ENCODE peak calls at places on chromosomes 2 and 18, in five cellular contexts. One of them, this sample, is unnamed.
A peak's percentile ranks its signal among the peaks of the same experiment; 100 is the strongest.

GRCh38 chr2:12448846-12449480 is 267.8 kb upstream of the TRIB2 start:
- DNase-seq in ovary: no peak
- DNase-seq in lower lobe of right lung: no peak
- DNase-seq in upper lobe of right lung: no peak
- DNase-seq in stomach: no peak
- DNase-seq in this sample: no peak

GRCh38 chr2:42917374-42918017 is 125.1 kb upstream of the HAAO start:
- DNase-seq in stomach: no peak
- DNase-seq in upper lobe of right lung: peak; percentile 44
- DNase-seq in lower lobe of right lung: no peak
- DNase-seq in ovary: no peak
- DNase-seq in this sample: no peak

GRCh38 chr18:10413722-10414121 is 40.7 kb upstream of the APCDD1 start:
- DNase-seq in stomach: no peak
- DNase-seq in lower lobe of right lung: no peak
- DNase-seq in upper lobe of right lung: no peak
- DNase-seq in ovary: no peak
- DNase-seq in this sample: no peak

GRCh38 chr18:59041819-59042476 is 97.7 kb upstream of the SEC11C start:
- DNase-seq in ovary: no peak
- DNase-seq in stomach: no peak
- DNase-seq in upper lobe of right lung: no peak
- DNase-seq in lower lobe of right lung: no peak
- DNase-seq in this sample: peak; percentile 94

GRCh38 chr18:40019797-40020392 is 1935.1 kb upstream of the PIK3C3 start:
- DNase-seq in ovary: no peak
- DNase-seq in lower lobe of right lung: no peak
- DNase-seq in stomach: no peak
- DNase-seq in upper lobe of right lung: no peak
- DNase-seq in this sample: no peak

GRCh38 chr2:24421668-24422067 is 61.3 kb upstream of the ITSN2 start:
- DNase-seq in upper lobe of right lung: no peak
- DNase-seq in ovary: peak; percentile 43
- DNase-seq in stomach: peak; percentile 68
- DNase-seq in lower lobe of right lung: peak; percentile 55
- DNase-seq in this sample: no peak

GRCh38 chr2:218010116-218010837 is 7.5 kb upstream of the TNS1 start:
- DNase-seq in stomach: peak; percentile 65
- DNase-seq in ovary: peak; percentile 75
- DNase-seq in upper lobe of right lung: peak; percentile 76
- DNase-seq in lower lobe of right lung: peak; percentile 58
- DNase-seq in this sample: no peak

GRCh38 chr2:46338674-46339073 is 41.5 kb downstream of the EPAS1 start:
- DNase-seq in stomach: no peak
- DNase-seq in ovary: no peak
- DNase-seq in upper lobe of right lung: no peak
- DNase-seq in lower lobe of right lung: no peak
- DNase-seq in this sample: no peak

GRCh38 chr2:59232394-59233165 is 991.5 kb upstream of the FANCL start:
- DNase-seq in upper lobe of right lung: no peak
- DNase-seq in stomach: no peak
- DNase-seq in lower lobe of right lung: no peak
- DNase-seq in ovary: no peak
- DNase-seq in this sample: no peak

GRCh38 chr2:109460553-109461324 is 153.0 kb downstream of the SEPTIN10 start:
- DNase-seq in upper lobe of right lung: peak; percentile 32
- DNase-seq in lower lobe of right lung: no peak
- DNase-seq in ovary: no peak
- DNase-seq in stomach: no peak
- DNase-seq in this sample: no peak

GRCh38 chr2:118112771-118113334 is 24.6 kb downstream of the INSIG2 start:
- DNase-seq in lower lobe of right lung: no peak
- DNase-seq in upper lobe of right lung: no peak
- DNase-seq in ovary: no peak
- DNase-seq in stomach: no peak
- DNase-seq in this sample: no peak

GRCh38 chr2:201974651-201975050 is 59.0 kb upstream of the FZD7 start:
- DNase-seq in stomach: no peak
- DNase-seq in upper lobe of right lung: no peak
- DNase-seq in lower lobe of right lung: no peak
- DNase-seq in ovary: no peak
- DNase-seq in this sample: no peak

GRCh38 chr2:729363-729762 is 52.2 kb upstream of the TMEM18 start:
- DNase-seq in ovary: no peak
- DNase-seq in lower lobe of right lung: no peak
- DNase-seq in upper lobe of right lung: no peak
- DNase-seq in stomach: no peak
- DNase-seq in this sample: no peak

GRCh38 chr2:128282246-128282975 is 36.3 kb downstream of the HS6ST1 start:
- DNase-seq in stomach: no peak
- DNase-seq in upper lobe of right lung: peak; percentile 64
- DNase-seq in ovary: no peak
- DNase-seq in lower lobe of right lung: peak; percentile 47
- DNase-seq in this sample: no peak

GRCh38 chr2:55585451-55586079 is 31.9 kb downstream of the PPP4R3B start:
- DNase-seq in ovary: no peak
- DNase-seq in lower lobe of right lung: no peak
- DNase-seq in stomach: no peak
- DNase-seq in upper lobe of right lung: no peak
- DNase-seq in this sample: no peak

GRCh38 chr18:51330148-51330547 is 132.7 kb upstream of the MEX3C start:
- DNase-seq in lower lobe of right lung: no peak
- DNase-seq in upper lobe of right lung: no peak
- DNase-seq in ovary: no peak
- DNase-seq in stomach: no peak
- DNase-seq in this sample: no peak

GRCh38 chr2:10909996-10910341 is 1.8 kb upstream of the KCNF1 start:
- DNase-seq in lower lobe of right lung: no peak
- DNase-seq in upper lobe of right lung: no peak
- DNase-seq in stomach: no peak
- DNase-seq in ovary: no peak
- DNase-seq in this sample: no peak

GRCh38 chr2:9194352-9194751 is 12.3 kb upstream of the ASAP2 start:
- DNase-seq in ovary: no peak
- DNase-seq in stomach: no peak
- DNase-seq in lower lobe of right lung: no peak
- DNase-seq in upper lobe of right lung: no peak
- DNase-seq in this sample: no peak

GRCh38 chr2:97761192-97761591 is 47.8 kb downstream of the ZAP70 start:
- DNase-seq in lower lobe of right lung: no peak
- DNase-seq in upper lobe of right lung: no peak
- DNase-seq in ovary: no peak
- DNase-seq in stomach: peak; percentile 45
- DNase-seq in this sample: no peak

GRCh38 chr2:173150087-173150486 is 74.4 kb downstream of the MAP3K20 start:
- DNase-seq in ovary: no peak
- DNase-seq in lower lobe of right lung: no peak
- DNase-seq in stomach: no peak
- DNase-seq in upper lobe of right lung: no peak
- DNase-seq in this sample: no peak

GRCh38 chr2:173151671-173152398 is 76.2 kb downstream of the MAP3K20 start:
- DNase-seq in ovary: no peak
- DNase-seq in upper lobe of right lung: no peak
- DNase-seq in lower lobe of right lung: no peak
- DNase-seq in stomach: no peak
- DNase-seq in this sample: no peak

GRCh38 chr2:173148520-173148919 is 72.9 kb downstream of the MAP3K20 start:
- DNase-seq in upper lobe of right lung: no peak
- DNase-seq in stomach: no peak
- DNase-seq in ovary: no peak
- DNase-seq in lower lobe of right lung: no peak
- DNase-seq in this sample: no peak

GRCh38 chr2:173150963-173151362 is 75.3 kb downstream of the MAP3K20 start:
- DNase-seq in ovary: no peak
- DNase-seq in stomach: no peak
- DNase-seq in upper lobe of right lung: no peak
- DNase-seq in lower lobe of right lung: no peak
- DNase-seq in this sample: no peak

GRCh38 chr2:173149491-173149890 is 73.8 kb downstream of the MAP3K20 start:
- DNase-seq in stomach: no peak
- DNase-seq in ovary: no peak
- DNase-seq in lower lobe of right lung: no peak
- DNase-seq in upper lobe of right lung: no peak
- DNase-seq in this sample: no peak
- H3K4me1 ChIP-seq in stomach: no peaks in the 10 kb centered on the region
- H3K4me1 ChIP-seq in ovary: peaks cover 5% of the 10 kb centered on the region
- H3K4me1 ChIP-seq in lower lobe of right lung: no peaks in the 10 kb centered on the region
- H3K4me1 ChIP-seq in upper lobe of right lung: peaks cover 15% of the 10 kb centered on the region
- H3K4me1 ChIP-seq in this sample: peaks cover 27% of the 10 kb centered on the region

GRCh38 chr2:237672731-237673129 is 45.3 kb downstream of the LRRFIP1 start:
- DNase-seq in lower lobe of right lung: no peak
- DNase-seq in stomach: no peak
- DNase-seq in ovary: no peak
- DNase-seq in upper lobe of right lung: no peak
- DNase-seq in this sample: no peak

GRCh38 chr2:237670641-237671040 is 43.3 kb downstream of the LRRFIP1 start:
- DNase-seq in stomach: no peak
- DNase-seq in ovary: peak; percentile 59
- DNase-seq in lower lobe of right lung: no peak
- DNase-seq in upper lobe of right lung: peak; percentile 51
- DNase-seq in this sample: no peak

GRCh38 chr2:237673130-237673921 is 45.9 kb downstream of the LRRFIP1 start:
- DNase-seq in upper lobe of right lung: peak; percentile 93
- DNase-seq in lower lobe of right lung: peak; percentile 93
- DNase-seq in stomach: peak; percentile 68
- DNase-seq in ovary: no peak
- DNase-seq in this sample: no peak

GRCh38 chr2:237669628-237670351 is 42.4 kb downstream of the LRRFIP1 start:
- DNase-seq in ovary: peak; percentile 75
- DNase-seq in upper lobe of right lung: peak; percentile 64
- DNase-seq in lower lobe of right lung: no peak
- DNase-seq in stomach: no peak
- DNase-seq in this sample: no peak

DNA sequence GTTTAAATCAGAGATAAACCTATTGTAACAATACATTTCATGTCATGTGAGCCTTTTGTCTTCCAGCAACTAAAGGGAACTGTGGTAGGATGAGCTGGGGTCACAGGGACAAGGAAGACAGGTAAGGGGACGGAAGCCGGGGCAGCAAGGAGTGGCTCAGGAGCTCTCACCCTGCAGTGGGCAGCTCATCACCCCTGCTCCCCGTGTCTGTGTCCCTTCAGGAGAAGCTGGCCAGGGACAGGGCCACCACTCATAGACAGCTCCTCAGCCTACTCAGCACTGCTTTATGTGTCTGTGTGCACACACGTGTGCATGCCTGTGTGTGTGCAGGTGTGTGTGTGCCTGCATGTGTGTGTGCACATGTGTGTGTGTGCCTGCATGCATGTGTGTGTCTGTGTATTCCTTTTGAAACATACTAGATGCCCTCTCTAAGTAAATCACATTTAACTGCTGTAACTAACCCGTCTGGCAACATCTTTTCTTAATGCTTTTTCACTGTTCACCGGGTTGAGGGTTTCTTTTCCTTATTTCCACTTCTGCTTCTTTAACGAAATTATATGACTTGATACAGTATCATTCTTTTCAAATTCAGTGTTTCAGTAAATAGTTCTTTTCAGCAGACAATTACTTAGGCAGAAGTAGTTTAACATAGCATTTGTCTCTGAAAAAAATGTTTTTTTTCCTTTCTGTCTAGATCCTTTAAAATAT is 44.2 kb downstream of the LRRFIP1 start:
- DNase-seq in ovary: no peak
- DNase-seq in upper lobe of right lung: peak; percentile 53
- DNase-seq in lower lobe of right lung: no peak
- DNase-seq in stomach: no peak
- DNase-seq in this sample: no peak
- H3K27ac ChIP-seq in ovary: no peak overlapping the region
- H3K27ac ChIP-seq in upper lobe of right lung: no peak overlapping the region
- H3K27ac ChIP-seq in lower lobe of right lung: no peak overlapping the region
- H3K27ac ChIP-seq in stomach: peak overlapping the region; percentile 71
- H3K27ac ChIP-seq in this sample: peak overlapping the region; percentile 90

DNA sequence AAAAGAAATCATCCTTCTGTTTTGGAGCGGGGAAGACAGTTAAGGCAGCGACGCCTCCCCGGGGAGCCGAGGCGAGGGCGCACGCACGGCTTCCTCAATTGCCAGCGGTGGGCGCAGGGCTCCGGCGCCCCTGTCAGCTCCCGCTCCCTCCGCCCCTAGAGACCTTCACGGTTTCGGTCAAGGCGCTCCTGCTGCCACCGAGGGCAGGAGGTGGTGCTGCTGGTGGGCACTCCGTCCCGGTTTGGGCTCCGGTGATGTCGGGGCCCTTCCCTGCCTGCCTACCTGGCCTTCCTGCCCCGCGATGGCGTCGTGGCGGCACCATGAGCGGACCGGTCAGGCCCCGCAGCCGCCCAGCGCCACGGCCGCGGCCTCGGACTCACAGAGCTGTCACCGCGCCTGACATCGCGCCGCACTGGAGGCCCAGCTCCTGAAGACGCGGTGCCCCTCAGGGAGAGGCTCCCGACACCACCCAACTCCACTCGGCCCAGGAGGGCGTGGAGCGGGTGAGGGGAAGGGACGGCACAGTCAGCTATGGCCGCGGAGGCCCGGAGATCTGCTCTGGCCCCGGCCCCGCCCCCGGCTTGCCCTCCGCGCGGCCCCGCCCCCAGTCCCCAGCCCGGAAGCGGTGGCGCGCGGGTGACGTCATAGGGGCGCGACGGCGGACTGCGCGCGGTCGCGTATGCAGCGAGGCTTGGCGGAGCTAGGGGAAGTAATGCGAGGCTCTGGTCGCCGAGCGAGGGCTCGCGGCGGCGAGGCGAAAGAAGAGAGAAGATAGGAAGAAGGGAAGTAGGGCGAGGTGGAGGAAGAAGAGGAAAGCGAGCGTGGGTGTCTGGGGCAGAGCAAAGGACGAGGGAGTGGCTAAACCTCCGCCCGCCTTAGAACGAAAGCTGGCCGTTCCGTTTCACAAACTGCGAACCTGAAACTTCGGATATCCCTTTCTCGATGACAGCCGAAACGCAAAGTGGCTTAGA is at the start of gene SLC35F5:
- DNase-seq in stomach: peak; percentile 95
- DNase-seq in ovary: peak; percentile 88
- DNase-seq in lower lobe of right lung: peak; percentile 95
- DNase-seq in upper lobe of right lung: peak; percentile 97
- DNase-seq in this sample: no peak
- TF ChIP-seq CTCF in stomach: no peak
- TF ChIP-seq CTCF in ovary: peak; percentile 18
- TF ChIP-seq CTCF in lower lobe of right lung: no peak
- TF ChIP-seq CTCF in upper lobe of right lung: no peak
- TF ChIP-seq CTCF in this sample: no peak

GRCh38 chr2:73893764-73894474 is 1.1 kb downstream of the ACTG2 start:
- DNase-seq in upper lobe of right lung: no peak
- DNase-seq in stomach: no peak
- DNase-seq in ovary: no peak
- DNase-seq in lower lobe of right lung: peak; percentile 46
- DNase-seq in this sample: no peak

GRCh38 chr2:73891276-73891901 is 1.4 kb upstream of the ACTG2 start:
- DNase-seq in ovary: no peak
- DNase-seq in lower lobe of right lung: no peak
- DNase-seq in stomach: no peak
- DNase-seq in upper lobe of right lung: no peak
- DNase-seq in this sample: no peak

GRCh38 chr2:73894475-73894850 is 1.7 kb downstream of the ACTG2 start:
- DNase-seq in upper lobe of right lung: no peak
- DNase-seq in ovary: no peak
- DNase-seq in lower lobe of right lung: no peak
- DNase-seq in stomach: no peak
- DNase-seq in this sample: no peak

GRCh38 chr2:73894877-73895276 is 2.1 kb downstream of the ACTG2 start:
- DNase-seq in stomach: no peak
- DNase-seq in upper lobe of right lung: no peak
- DNase-seq in ovary: no peak
- DNase-seq in lower lobe of right lung: no peak
- DNase-seq in this sample: no peak

GRCh38 chr2:73892631-73893329 is at the start of gene ACTG2:
- DNase-seq in stomach: no peak
- DNase-seq in ovary: no peak
- DNase-seq in lower lobe of right lung: no peak
- DNase-seq in upper lobe of right lung: no peak
- DNase-seq in this sample: no peak
- H3K4me1 ChIP-seq in stomach: no peaks in the 10 kb centered on the region
- H3K4me1 ChIP-seq in ovary: peaks cover 4% of the 10 kb centered on the region
- H3K4me1 ChIP-seq in lower lobe of right lung: peaks cover 7% of the 10 kb centered on the region
- H3K4me1 ChIP-seq in upper lobe of right lung: peaks cover 10% of the 10 kb centered on the region
- H3K4me1 ChIP-seq in this sample: peaks cover 7% of the 10 kb centered on the region